ENCODE peak calls at places on chromosomes 7 and 10, in six cellular contexts. J is colonic mucosa, S is testis, K is GM12878, M is OCI-LY7, Y is skeletal muscle cell. V is an unnamed sample.

GRCh38 chr10:107163086-107163880 is 1.2 kb downstream of the SORCS1 start:
- DNase-seq in J (no peak), S (peak; percentile 52), K (no peak), M (no peak), Y (no peak), V (no peak)

GRCh38 chr7:25656581-25657026 is 428.3 kb upstream of the NPVF start:
- DNase-seq in J (no peak), S (no peak), K (no peak), M (no peak), Y (no peak), V (peak; percentile 36)

GRCh38 chr7:152140067-152140466 is 114.6 kb downstream of the GALNT11 start:
- DNase-seq in J (no peak), S (no peak), K (no peak), M (no peak), Y (no peak), V (no peak)

GRCh38 chr10:93369588-93370164 is 112.5 kb downstream of the MYOF start:
- DNase-seq in J (no peak), S (no peak), K (no peak), M (no peak), Y (no peak), V (no peak)

GRCh38 chr10:5527332-5528200 is 2.8 kb downstream of the CALML3 start:
- DNase-seq in J (no peak), S (no peak), K (no peak), M (no peak), Y (no peak), V (no peak)

GRCh38 chr7:106234425-106234824 is 50.4 kb downstream of the NAMPT start:
- DNase-seq in J (no peak), S (no peak), K (no peak), M (no peak), Y (no peak), V (no peak)

GRCh38 chr10:113442340-113442739 is 110.5 kb upstream of the HABP2 start:
- DNase-seq in J (peak; percentile 12), S (no peak), K (no peak), M (no peak), Y (no peak), V (no peak)

GRCh38 chr10:70433581-70434280 is 7.8 kb downstream of the NODAL start:
- DNase-seq in J (no peak), S (no peak), K (no peak), M (no peak), Y (no peak), V (no peak)

GRCh38 chr7:5598769-5599371 is 175.2 kb upstream of the TNRC18 start:
- DNase-seq in J (no peak), S (peak; percentile 51), K (no peak), M (no peak), Y (no peak), V (no peak)

GRCh38 chr7:102404005-102404861 is 8.1 kb downstream of the PRKRIP1 start:
- DNase-seq in J (peak; percentile 26), S (no peak), K (no peak), M (peak; percentile 89), Y (no peak), V (no peak)

GRCh38 chr7:140671966-140672365 is 779 bp upstream of the ADCK2 start:
- DNase-seq in J (no peak), S (no peak), K (no peak), M (no peak), Y (no peak), V (no peak)
- H3K4me3 ChIP-seq in J (no peak overlapping the region), S (no peak overlapping the region), K (no peak overlapping the region), M (peak overlapping the region; percentile 81), Y (no peak overlapping the region), V (no peak overlapping the region)

GRCh38 chr10:89283988-89284475 is 17.8 kb upstream of the IFIT2 start:
- DNase-seq in J (no peak), S (peak; percentile 65), K (no peak), M (no peak), Y (peak; percentile 71), V (peak; percentile 66)
- H3K4me3 ChIP-seq in J (no peak overlapping the region), S (no peak overlapping the region), K (no peak overlapping the region), M (no peak overlapping the region), Y (peak overlapping the region; percentile 15), V (no peak overlapping the region)

DNA sequence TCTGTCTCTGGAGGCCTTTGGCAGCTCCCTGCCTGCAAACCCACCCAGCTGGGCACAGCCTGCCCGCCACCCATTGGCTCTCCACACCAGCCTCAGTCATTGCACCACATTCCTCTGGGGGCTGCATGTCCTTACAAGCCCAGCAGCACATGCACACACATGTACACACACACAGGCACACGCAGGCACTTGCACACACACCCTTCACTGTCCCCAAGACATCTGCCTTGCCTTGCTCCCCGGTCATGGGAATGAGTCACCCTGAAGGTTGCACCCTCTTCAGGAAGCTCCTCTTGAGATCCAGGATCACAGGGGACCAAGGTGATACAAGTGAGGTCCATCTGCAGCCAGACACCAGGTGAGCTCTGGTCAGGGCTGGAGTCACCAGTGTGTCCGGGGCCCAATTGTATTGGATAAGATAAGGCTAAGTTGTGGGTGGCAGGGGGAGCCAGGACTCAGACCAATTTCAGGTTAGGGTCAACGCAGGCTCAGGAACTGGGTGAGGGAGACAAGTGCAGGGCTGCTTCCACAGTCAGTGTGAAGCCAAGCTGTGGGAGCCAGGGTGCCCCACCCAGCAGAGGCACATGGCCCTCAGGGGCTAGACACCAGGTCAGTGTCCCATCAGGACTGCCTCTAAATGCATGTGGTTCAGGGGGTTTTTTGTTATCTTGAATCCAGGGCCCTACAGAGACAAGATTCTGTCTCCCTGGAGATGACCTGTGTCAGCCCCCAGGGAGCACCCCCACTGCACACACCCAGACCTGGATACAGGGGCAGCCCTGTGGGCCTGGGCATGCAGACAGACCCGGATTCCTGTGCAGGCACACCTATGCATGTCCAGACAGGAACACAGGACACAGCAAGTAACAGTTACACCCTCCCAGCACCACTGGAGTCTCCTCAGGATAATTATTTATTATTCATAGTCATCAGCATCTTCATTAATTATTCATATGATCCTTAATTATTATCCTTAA is 33.8 kb downstream of the KCNH2 start:
- DNase-seq in J (no peak), S (peak; percentile 13), K (no peak), M (no peak), Y (no peak), V (no peak)
- H3K4me3 ChIP-seq in J (no peak overlapping the region), S (no peak overlapping the region), K (no peak overlapping the region), M (no peak overlapping the region), Y (no peak overlapping the region), V (no peak overlapping the region)

DNA sequence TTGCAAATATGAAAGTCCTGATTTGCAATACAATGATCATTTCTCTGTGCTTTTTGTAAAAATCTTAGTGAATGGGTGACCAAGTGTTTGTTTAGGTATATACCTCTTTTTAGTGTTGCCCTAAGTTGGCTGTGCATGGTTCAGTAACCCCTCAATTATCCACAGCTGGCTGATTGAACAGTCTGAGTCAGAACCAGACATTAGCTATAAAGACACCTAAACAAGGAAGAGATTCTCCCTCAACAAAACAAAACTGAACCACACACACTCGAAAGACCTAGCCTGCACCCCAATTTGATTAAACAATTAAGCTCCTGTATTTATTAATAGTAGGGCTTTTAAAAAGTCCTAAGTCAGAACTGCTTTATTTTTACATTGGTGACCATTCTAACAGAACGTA is 2.8 kb downstream of the RSBN1L start:
- DNase-seq in J (no peak), S (no peak), K (peak; percentile 67), M (peak; percentile 47), Y (no peak), V (no peak)
- H3K4me3 ChIP-seq in J (no peak overlapping the region), S (no peak overlapping the region), K (peak overlapping the region; percentile 99), M (peak overlapping the region; percentile 99), Y (peak overlapping the region; percentile 13), V (no peak overlapping the region)

DNA sequence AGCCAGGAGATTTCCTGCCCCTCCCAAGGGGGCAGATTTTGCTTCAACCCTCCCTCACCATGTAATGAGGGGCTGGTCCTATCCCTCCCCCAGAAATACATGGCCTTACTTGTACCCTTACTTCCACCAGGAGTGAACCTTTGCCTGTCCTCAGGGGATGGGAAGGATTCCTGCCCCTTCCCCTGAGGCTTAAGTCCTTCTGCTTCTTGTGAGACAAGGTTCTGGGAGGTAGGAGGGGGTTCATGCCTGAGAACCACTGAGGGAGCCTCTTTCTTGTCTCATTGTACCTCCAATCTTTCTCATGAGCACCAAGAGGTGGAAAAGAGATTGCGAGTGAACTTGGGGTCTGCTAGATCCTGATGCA is 19.5 kb upstream of the MUC3A start:
- DNase-seq in J (no peak), S (no peak), K (no peak), M (no peak), Y (no peak), V (no peak)
- H3K4me3 ChIP-seq in J (no peak overlapping the region), S (no peak overlapping the region), K (no peak overlapping the region), M (no peak overlapping the region), Y (no peak overlapping the region), V (no peak overlapping the region)

DNA sequence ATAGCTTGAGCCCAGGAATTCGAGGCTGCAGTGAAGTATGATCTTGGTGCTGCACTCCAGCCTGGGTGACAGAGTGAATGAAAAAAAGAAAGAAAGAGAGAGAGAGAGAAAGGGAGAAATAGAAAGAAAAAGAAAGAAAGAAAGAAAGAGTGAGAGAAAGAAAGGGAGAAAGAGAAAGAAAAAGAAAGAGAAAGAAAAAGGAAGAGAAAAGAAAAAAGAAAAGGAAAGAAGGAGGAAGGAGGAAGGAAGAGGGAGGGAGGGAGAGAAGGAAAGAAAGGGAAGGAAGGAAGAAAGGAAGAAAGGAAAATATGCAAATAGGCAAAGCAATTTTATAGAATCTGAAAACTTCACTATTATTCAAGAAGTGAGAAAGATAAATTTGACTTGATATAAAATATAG is 24.5 kb upstream of the JCAD start:
- DNase-seq in J (no peak), S (no peak), K (no peak), M (no peak), Y (no peak), V (no peak)
- H3K4me3 ChIP-seq in J (no peak overlapping the region), S (no peak overlapping the region), K (no peak overlapping the region), M (no peak overlapping the region), Y (no peak overlapping the region), V (no peak overlapping the region)